ENCODE peak calls at places on chromosomes 13 and 19, in four cellular contexts. N, Y, S and H are unnamed samples.

GRCh38 chr19:46574533-46574932 is 26.6 kb upstream of the CALM3 start:
- DNase-seq in N (peak; percentile 68), Y (no peak), S (no peak), H (no peak)

GRCh38 chr19:16160445-16160942 is 12.8 kb downstream of the CIB3 start:
- DNase-seq in N (no peak), Y (no peak), S (no peak), H (no peak)

GRCh38 chr13:112606125-112607001 is 18.4 kb upstream of the TUBGCP3 start:
- DNase-seq in N (peak; percentile 88), Y (peak; percentile 95), S (peak; percentile 73), H (peak; percentile 34)

GRCh38 chr13:39684531-39685137 is 29.2 kb downstream of the COG6 start:
- DNase-seq in N (no peak), Y (no peak), S (no peak), H (no peak)

GRCh38 chr19:46392252-46392801 is 21.0 kb downstream of the CCDC8 start:
- DNase-seq in N (no peak), Y (no peak), S (peak; percentile 25), H (no peak)

GRCh38 chr13:84126671-84127171 is 244.4 kb upstream of the SLITRK1 start:
- DNase-seq in N (peak; percentile 30), Y (no peak), S (peak; percentile 4), H (no peak)

GRCh38 chr13:113360446-113360845 is 3.5 kb downstream of the GRTP1 start:
- DNase-seq in N (no peak), Y (no peak), S (no peak), H (no peak)

GRCh38 chr19:46068345-46069258 is 27.8 kb upstream of the IGFL4 start:
- DNase-seq in N (no peak), Y (no peak), S (peak; percentile 78), H (peak; percentile 45)

GRCh38 chr19:39544201-39544903 is 4.4 kb upstream of the EID2 start:
- DNase-seq in N (no peak), Y (no peak), S (no peak), H (no peak)

GRCh38 chr19:57241181-57241580 is 749 bp downstream of the ZNF805 start:
- DNase-seq in N (no peak), Y (no peak), S (peak; percentile 15), H (no peak)

GRCh38 chr13:114173753-114174152 is 5.3 kb upstream of the CFAP97D2 start:
- DNase-seq in N (no peak), Y (no peak), S (no peak), H (no peak)

GRCh38 chr19:44644391-44645016 is 794 bp downstream of the PVR start:
- DNase-seq in N (no peak), Y (peak; percentile 49), S (no peak), H (no peak)

GRCh38 chr19:48720613-48721296 is 1.2 kb upstream of the MAMSTR start:
- DNase-seq in N (peak; percentile 99), Y (peak; percentile 100), S (peak; percentile 100), H (peak; percentile 98)

GRCh38 chr13:34419025-34419424 is 523.0 kb upstream of the NBEA start:
- DNase-seq in N (no peak), Y (no peak), S (no peak), H (no peak)

GRCh38 chr13:77381059-77381458 is 54.2 kb upstream of the MYCBP2 start:
- DNase-seq in N (no peak), Y (no peak), S (no peak), H (no peak)

GRCh38 chr19:35266149-35266903 is 2.4 kb upstream of the USF2 start:
- DNase-seq in N (no peak), Y (peak; percentile 19), S (no peak), H (no peak)

GRCh38 chr13:112204376-112204775 is 137.4 kb downstream of the SOX1 start:
- DNase-seq in N (no peak), Y (no peak), S (no peak), H (no peak)

GRCh38 chr19:3977242-3978143 is 6.6 kb upstream of the DAPK3 start:
- DNase-seq in N (no peak), Y (no peak), S (no peak), H (no peak)

GRCh38 chr19:45976180-45976579 is 2.5 kb upstream of the NOVA2 start:
- DNase-seq in N (no peak), Y (no peak), S (peak; percentile 9), H (no peak)

GRCh38 chr13:49319555-49320350 is 72.0 kb downstream of the CDADC1 start:
- DNase-seq in N (no peak), Y (no peak), S (no peak), H (no peak)

GRCh38 chr19:33294058-33294798 is 8.1 kb downstream of the CEBPA start:
- DNase-seq in N (no peak), Y (peak; percentile 10), S (no peak), H (no peak)

GRCh38 chr19:41226053-41226873 is 7.2 kb downstream of the AXL start:
- DNase-seq in N (no peak), Y (peak; percentile 51), S (peak; percentile 66), H (no peak)

GRCh38 chr19:10403137-10404021 is at the start of gene CDC37:
- DNase-seq in N (peak; percentile 98), Y (peak; percentile 96), S (peak; percentile 94), H (peak; percentile 79)

GRCh38 chr13:49371943-49372636 is 71.8 kb downstream of the CAB39L start:
- DNase-seq in N (peak; percentile 9), Y (no peak), S (no peak), H (peak; percentile 48)

GRCh38 chr19:8641908-8642547 is 11.6 kb downstream of the NFILZ start:
- DNase-seq in N (peak; percentile 49), Y (no peak), S (peak; percentile 68), H (no peak)

GRCh38 chr19:5719961-5720790 is at the start of the genes CATSPERD and LONP1:
- DNase-seq in N (peak; percentile 98), Y (peak; percentile 99), S (peak; percentile 97), H (peak; percentile 92)

GRCh38 chr19:45047188-45047797 is 8.4 kb downstream of the CLASRP start:
- DNase-seq in N (no peak), Y (no peak), S (no peak), H (no peak)

GRCh38 chr19:4217429-4218264 is 11.7 kb upstream of the EBI3 start:
- DNase-seq in N (no peak), Y (no peak), S (no peak), H (no peak)

GRCh38 chr13:75101997-75102720 is 379.8 kb downstream of the TBC1D4 start:
- DNase-seq in N (peak; percentile 42), Y (no peak), S (no peak), H (no peak)

GRCh38 chr19:42176649-42176989 is 40.9 kb downstream of the DEDD2 start:
- DNase-seq in N (no peak), Y (no peak), S (no peak), H (no peak)

GRCh38 chr13:100300213-100300612 is 211.3 kb downstream of the PCCA start:
- DNase-seq in N (no peak), Y (no peak), S (no peak), H (no peak)

GRCh38 chr19:2986951-2987491 is 9.7 kb downstream of the TLE6 start:
- DNase-seq in N (no peak), Y (no peak), S (no peak), H (no peak)

GRCh38 chr13:80664930-80665329 is 324.0 kb upstream of the SPRY2 start:
- DNase-seq in N (no peak), Y (no peak), S (no peak), H (no peak)

GRCh38 chr19:18804643-18805042 is 13.5 kb upstream of the COMP start:
- DNase-seq in N (no peak), Y (no peak), S (no peak), H (no peak)

GRCh38 chr19:18804139-18804601 is 13.1 kb upstream of the COMP start:
- DNase-seq in N (no peak), Y (no peak), S (no peak), H (no peak)

GRCh38 chr19:18814063-18814462 is 17.7 kb upstream of the UPF1 start:
- DNase-seq in N (no peak), Y (no peak), S (no peak), H (no peak)

GRCh38 chr19:18807861-18808331 is 16.8 kb upstream of the COMP start:
- DNase-seq in N (no peak), Y (no peak), S (no peak), H (no peak)

DNA sequence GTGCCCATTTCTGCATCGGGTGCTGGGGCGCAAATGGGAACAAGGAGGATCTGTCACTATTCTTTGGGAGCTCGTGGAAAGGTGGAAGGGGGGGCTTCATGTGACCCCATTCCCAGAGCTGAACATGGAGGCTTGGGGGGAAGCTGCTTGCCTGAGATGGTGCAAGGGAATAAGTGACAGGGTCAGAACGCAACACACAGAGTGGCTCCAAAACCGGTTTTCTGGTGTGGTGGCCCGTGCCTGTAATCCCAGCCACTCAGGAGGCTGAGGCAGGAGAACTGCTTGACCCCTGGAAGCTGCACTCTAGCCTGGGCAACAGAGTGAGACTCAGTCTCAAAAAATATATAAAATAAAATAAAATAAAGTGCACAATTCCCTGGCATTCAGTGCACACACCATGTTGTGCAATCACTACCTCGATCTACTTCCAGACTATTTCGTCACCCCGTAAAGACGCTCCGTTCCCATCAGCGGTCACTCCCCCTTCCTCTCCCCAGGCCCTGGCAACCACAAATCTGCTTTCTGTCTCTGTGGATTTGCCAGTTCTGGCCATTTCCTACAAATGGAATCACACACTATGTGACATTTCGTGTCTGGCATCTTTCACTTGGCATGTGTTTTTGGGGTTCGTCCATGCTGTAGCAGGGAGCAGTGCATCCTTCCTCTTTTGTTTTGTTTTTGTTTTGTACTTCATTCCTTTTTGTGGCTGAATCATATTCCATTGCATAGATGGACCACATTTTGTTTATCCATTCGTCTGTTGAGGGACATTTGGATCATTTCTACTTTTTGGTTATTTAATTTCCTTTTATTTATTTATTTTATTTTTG is 18.3 kb upstream of the COMP start:
- DNase-seq in N (no peak), Y (peak; percentile 80), S (peak; percentile 13), H (no peak)
- H3K4me3 ChIP-seq in N (no peak overlapping the region), Y (no peak overlapping the region), S (no peak overlapping the region), H (no peak overlapping the region)

DNA sequence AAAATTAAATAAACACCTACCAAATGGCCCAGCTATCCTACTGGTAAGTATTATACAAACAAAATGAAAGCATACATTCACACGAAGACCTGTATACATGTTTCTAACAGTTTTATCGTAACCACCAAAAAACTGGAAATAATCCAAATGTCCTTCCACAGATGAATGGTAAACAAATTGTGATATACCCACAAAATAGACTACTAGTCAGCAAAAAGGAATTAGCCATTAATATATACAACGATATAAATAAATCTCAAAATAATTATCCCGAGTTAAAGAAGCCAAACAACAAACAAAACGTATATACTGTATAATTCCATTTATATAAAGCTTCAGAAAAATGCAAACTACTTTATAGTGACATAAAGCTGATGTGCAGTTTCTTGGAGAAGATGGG is 106.3 kb upstream of the SERTM1 start:
- DNase-seq in N (no peak), Y (no peak), S (no peak), H (no peak)
- TF ChIP-seq CTCF in N (no peak), Y (no peak), S (no peak), H (no peak)

GRCh38 chr19:1231729-1232128 is 6.1 kb downstream of the CBARP start:
- DNase-seq in N (no peak), Y (peak; percentile 85), S (no peak), H (no peak)
- H3K36me3 ChIP-seq in N (peaks cover 9% of the 10 kb centered on the region), Y (peaks cover 17% of the 10 kb centered on the region), S (peaks cover 43% of the 10 kb centered on the region), H (peaks cover 2% of the 10 kb centered on the region)

DNA sequence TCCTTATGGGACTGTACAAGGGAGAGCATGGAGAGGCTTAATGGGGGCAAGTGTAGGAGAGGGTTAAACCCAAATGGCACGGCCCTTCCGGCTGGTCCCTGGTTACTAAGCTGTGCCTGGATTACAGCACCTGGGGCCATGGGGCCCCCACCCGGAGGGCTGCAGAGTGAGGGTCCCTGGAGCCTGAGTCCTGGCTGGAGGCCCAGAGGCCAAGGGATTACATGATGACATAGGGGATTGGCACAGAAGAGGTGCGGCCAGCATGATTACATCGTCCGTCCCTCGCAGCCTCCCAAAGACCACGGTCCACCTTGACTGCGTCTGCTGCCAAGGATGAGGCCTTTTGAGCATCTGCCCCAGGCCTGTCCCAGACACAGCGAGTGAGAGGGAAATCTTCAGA is 149.4 kb downstream of the URI1 start:
- DNase-seq in N (no peak), Y (no peak), S (no peak), H (no peak)
- H3K4me3 ChIP-seq in N (no peak overlapping the region), Y (no peak overlapping the region), S (no peak overlapping the region), H (no peak overlapping the region)

GRCh38 chr19:51040151-51040550 is 5.3 kb upstream of the KLK12 start:
- DNase-seq in N (no peak), Y (no peak), S (no peak), H (no peak)
- TF ChIP-seq CTCF in N (no peak), Y (no peak), S (no peak), H (no peak)